ENCODE peak calls at places on chromosomes 7 and 10, in four cellular contexts. W, U, N and E are unnamed samples.

GRCh38 chr7:90579181-90579688 is 16.9 kb upstream of the CDK14 start:
- DNase-seq in W (peak), U (no peak), N (no peak), E (peak)

GRCh38 chr10:70778267-70778924 is 6.8 kb downstream of the TBATA start:
- DNase-seq in W (no peak), U (peak), N (no peak), E (no peak)

GRCh38 chr7:151191544-151191943 is 4.5 kb upstream of the ASB10 start:
- DNase-seq in W (no peak), U (no peak), N (no peak), E (no peak)

GRCh38 chr7:2523941-2524807 is 4.6 kb downstream of the LFNG start:
- DNase-seq in W (peak), U (peak), N (peak), E (no peak)

GRCh38 chr10:132591166-132591971 is 53.8 kb downstream of the INPP5A start:
- DNase-seq in W (peak), U (no peak), N (no peak), E (peak)

GRCh38 chr7:21064698-21065648 is 278.3 kb upstream of the SP8 start:
- DNase-seq in W (peak), U (no peak), N (no peak), E (no peak)

GRCh38 chr7:19558527-19558926 is 150.3 kb downstream of the POLR1F start:
- DNase-seq in W (peak), U (no peak), N (no peak), E (peak)

GRCh38 chr10:129323877-129324276 is 143.2 kb upstream of the MGMT start:
- DNase-seq in W (no peak), U (no peak), N (no peak), E (no peak)

GRCh38 chr7:114088541-114088940 is 169.7 kb upstream of the PPP1R3A start:
- DNase-seq in W (no peak), U (no peak), N (no peak), E (no peak)

GRCh38 chr7:114085592-114086490 is 167.0 kb upstream of the PPP1R3A start:
- DNase-seq in W (peak), U (peak), N (peak), E (peak)

GRCh38 chr7:114086491-114086905 is 167.7 kb upstream of the PPP1R3A start:
- DNase-seq in W (no peak), U (no peak), N (peak), E (no peak)

GRCh38 chr7:114087674-114088539 is 169.1 kb upstream of the PPP1R3A start:
- DNase-seq in W (no peak), U (peak), N (peak), E (peak)

DNA sequence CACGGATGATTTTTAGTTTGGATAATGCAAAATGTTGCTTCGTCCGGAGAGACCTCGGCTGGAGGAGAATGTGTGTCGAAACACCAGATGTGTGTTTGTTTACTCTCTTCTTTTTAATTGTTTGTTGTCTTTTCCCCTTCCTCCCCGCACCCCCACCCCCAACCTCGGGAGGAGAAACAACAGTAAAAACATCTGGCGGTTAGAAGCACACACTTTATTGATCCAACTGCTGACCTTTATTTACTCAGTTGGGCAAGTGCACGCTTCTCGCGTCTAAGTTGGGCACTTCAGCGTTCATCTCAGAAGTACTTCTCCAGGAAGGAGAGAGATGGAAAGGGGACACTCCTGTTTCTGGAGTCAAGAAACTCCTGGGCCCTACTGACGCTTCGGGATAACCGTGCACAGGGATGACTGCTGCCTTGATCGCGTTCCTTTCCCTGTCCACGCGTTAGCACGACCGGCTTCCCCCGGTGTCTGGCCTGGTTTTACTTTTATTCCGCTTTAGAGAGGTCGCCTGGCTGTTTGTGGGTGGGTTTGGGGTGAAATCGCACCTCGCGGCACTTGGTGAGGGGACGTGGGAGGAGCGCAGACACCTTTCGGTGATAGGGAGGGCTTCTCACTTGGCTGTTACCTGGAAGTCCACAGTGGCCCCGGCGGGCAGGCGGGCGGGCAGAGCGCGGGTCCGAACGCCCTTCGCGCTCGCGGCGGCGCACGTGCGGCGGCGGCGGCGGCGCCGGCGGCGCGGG is 168.3 kb upstream of the PPP1R3A start:
- DNase-seq in W (peak), U (peak), N (peak), E (peak)
- H3K4me3 ChIP-seq in W (no peak), U (peak), N (peak), E (peak)

DNA sequence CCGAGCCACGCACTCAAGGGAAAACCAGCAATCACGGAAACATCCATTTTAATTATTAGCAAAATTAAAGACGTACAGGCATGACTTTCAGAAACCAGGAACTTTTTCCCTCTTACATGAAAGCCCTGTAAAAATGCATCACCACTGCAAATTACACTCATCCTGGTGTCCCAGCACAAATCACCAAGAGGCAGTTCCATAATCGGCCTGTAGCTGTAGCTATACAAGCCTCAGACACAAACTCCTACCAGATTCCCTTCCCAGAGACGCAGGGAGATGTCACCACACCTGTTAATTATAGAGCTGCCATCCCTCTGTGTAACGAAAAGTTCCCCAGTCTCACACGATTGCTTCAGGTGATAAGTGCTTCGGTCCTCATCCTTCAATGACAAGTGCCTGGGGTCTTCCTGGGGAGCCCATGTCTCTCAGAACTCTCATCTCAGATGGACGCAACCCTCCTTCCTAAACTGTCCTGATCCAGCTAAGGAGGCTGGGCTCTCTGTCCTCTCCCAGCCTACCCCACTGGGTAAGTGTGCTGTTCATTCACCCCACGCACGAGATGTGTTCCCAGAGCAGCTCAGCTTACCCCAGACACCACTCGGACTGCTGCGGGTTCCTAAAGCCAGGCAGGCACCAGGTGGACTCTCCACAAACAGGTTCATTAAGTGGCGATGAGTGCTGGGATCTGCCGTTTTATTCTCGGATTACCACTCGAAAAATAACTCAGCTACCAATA is 5.9 kb downstream of the FGFR2 start:
- DNase-seq in W (no peak), U (no peak), N (no peak), E (no peak)
- H3K4me3 ChIP-seq in W (no peak), U (no peak), N (no peak), E (no peak)

DNA sequence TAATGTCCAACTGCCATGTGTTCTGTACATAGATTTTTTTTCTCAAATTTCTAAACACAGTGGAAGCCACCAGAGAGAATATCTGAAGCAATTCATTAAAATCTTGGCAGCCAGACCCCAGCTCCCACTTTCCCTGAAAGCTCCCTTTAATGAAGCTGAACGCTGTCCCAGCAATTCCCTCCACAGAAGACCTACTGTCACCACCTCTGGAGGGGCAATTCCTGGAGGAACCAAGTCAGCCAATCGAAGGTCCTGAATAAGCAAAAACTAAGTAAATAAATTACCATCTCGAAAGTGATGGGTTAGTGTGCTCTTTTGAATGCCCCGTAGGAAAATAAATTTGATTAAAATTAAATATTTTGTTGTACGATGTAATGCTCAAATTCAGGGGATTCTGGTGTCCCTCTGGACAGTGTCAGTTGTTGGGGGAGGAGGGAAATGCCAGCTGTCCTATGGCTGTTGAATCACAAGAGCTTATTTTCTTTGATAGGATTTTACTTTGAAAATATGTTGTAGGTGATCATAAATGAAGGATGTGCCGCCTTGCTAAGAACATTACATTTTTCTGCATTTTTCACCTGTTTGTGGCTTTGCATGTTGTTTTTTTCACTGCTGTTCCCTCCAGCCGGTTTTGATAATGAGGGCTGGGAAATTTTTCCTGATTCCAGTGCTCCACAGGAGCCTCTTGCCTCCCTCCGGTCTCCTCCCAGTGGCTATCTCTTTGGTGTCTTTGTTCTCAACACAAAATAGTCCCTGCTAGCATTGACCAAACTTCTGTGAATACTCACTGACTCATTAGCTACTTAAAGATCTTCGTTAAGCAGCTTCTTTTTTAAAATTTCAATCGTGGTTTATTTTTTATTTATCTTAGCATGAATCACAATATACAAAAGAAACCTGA is 9.3 kb upstream of the GSAP start:
- DNase-seq in W (peak), U (peak), N (no peak), E (peak)
- H3K4me3 ChIP-seq in W (peak), U (peak), N (no peak), E (no peak)

GRCh38 chr10:48251152-48251524 is 23.4 kb downstream of the FRMPD2 start:
- DNase-seq in W (peak), U (no peak), N (no peak), E (no peak)

GRCh38 chr10:48249763-48250351 is 24.6 kb downstream of the FRMPD2 start:
- DNase-seq in W (no peak), U (no peak), N (no peak), E (no peak)

GRCh38 chr10:48253970-48254657 is 20.4 kb downstream of the FRMPD2 start:
- DNase-seq in W (peak), U (no peak), N (no peak), E (no peak)

GRCh38 chr10:48252354-48252650 is 22.2 kb downstream of the FRMPD2 start:
- DNase-seq in W (no peak), U (no peak), N (no peak), E (no peak)

GRCh38 chr10:48251525-48252353 is 22.8 kb downstream of the FRMPD2 start:
- DNase-seq in W (peak), U (no peak), N (no peak), E (peak)
- H3K4me3 ChIP-seq in W (no peak), U (no peak), N (no peak), E (no peak)

GRCh38 chr10:34740321-34740720 is 74.8 kb downstream of the PARD3 start:
- DNase-seq in W (no peak), U (no peak), N (no peak), E (no peak)

GRCh38 chr10:34742456-34742855 is 72.6 kb downstream of the PARD3 start:
- DNase-seq in W (peak), U (no peak), N (no peak), E (no peak)

GRCh38 chr10:34737772-34738169 is 77.3 kb downstream of the PARD3 start:
- DNase-seq in W (no peak), U (no peak), N (no peak), E (no peak)

GRCh38 chr10:34736976-34737771 is 77.9 kb downstream of the PARD3 start:
- DNase-seq in W (no peak), U (no peak), N (no peak), E (no peak)

DNA sequence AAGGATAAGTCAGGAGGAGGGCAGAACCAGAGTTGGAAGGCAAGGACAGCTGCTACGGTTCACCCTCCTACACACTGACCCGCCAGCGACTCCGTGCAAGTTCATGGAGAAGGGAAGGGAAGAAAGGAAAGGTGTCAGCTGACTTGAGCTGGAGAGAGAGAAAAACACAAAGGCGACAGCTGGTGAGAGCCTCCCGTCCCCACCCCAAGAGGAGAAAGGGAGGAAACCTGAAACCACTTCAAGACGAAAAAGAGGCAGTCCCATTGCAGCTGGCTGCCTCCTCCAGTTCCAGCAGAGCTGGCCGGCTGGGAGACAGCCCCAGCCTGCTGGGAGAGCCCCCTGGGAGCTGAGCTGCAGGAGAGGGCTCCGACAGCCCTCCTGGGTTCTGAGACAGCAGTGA is 75.2 kb downstream of the PARD3 start:
- DNase-seq in W (peak), U (no peak), N (peak), E (peak)
- H3K4me3 ChIP-seq in W (peak), U (no peak), N (no peak), E (peak)

DNA sequence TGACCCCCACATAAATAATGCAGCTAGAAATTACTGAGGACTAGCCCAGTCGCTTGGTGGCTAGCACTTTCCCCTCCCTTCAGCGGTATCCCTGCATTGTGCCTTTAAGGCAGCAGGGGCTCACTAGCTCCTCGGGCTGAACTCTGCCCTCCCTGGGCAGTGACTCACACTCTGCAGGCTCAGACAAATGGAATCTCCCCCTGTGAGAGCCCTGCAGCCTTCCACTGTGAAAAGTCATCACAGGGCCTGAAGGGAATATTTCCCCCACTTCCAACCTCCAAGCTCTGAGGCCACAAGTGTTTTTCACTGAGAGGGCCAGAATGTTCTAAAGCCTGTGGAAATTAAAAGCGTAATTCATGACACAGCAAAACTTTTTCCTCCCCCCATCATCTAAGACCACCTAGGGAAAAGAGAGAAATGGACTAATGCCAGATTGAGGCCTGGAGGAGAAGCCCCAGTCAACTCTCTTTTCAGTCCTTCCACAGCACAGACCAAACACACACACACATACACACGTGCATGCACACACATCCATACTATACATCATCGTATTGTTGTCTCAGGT is 93.6 kb upstream of the COL1A2 start:
- DNase-seq in W (peak), U (peak), N (peak), E (peak)
- H3K4me3 ChIP-seq in W (no peak), U (no peak), N (no peak), E (peak)

GRCh38 chr10:76149602-76150138 is 718.2 kb downstream of the LRMDA start:
- DNase-seq in W (no peak), U (no peak), N (no peak), E (no peak)
- H3K4me3 ChIP-seq in W (no peak), U (no peak), N (no peak), E (no peak)

GRCh38 chr7:22561895-22562593 is 62.1 kb upstream of the STEAP1B start:
- DNase-seq in W (peak), U (no peak), N (no peak), E (no peak)

GRCh38 chr7:22563115-22563514 is 63.1 kb upstream of the STEAP1B start:
- DNase-seq in W (no peak), U (no peak), N (no peak), E (no peak)

GRCh38 chr7:22564511-22565045 is 64.6 kb upstream of the STEAP1B start:
- DNase-seq in W (peak), U (no peak), N (no peak), E (peak)

GRCh38 chr7:22565315-22565811 is 65.4 kb upstream of the STEAP1B start:
- DNase-seq in W (peak), U (no peak), N (peak), E (peak)

DNA sequence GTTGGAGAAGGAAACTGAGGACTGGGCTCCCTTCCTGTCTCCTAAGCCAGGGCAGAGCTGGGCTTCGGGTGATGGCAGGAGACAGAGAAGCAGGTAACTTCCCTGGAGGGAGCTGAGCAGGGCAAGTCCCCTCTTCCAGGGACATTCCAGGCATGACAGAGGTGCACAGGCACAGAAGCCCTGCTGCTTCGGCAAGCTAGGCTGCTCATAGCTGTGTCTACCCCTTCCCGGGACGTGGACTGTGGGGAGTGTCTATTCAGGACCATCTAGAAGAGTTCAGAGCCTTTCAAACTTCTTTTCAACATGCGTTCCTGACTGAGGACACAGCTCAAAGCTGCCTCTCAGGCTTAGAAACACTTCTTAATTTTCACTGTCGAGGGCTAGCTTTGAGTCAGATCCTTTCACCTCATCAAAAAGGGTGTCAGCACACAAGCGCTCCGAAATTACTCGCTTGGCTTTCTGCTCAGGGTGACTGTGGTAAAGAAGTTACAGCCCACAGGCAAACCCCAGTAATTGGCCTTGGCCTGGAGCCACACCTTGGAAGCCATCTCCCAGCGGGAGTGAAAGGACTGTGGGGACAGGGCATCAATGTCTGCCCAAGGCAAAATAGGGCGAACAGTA is 63.7 kb upstream of the STEAP1B start:
- DNase-seq in W (peak), U (no peak), N (no peak), E (no peak)
- H3K4me3 ChIP-seq in W (no peak), U (no peak), N (no peak), E (no peak)